ENCODE peak calls at places on chromosomes 7 and 10, in ten cellular contexts. One of them, this sample, is unnamed.

GRCh38 chr10:65708057-65708456 is 1217.8 kb upstream of the LRRTM3 start:
- DNase-seq in nephron progenitor cell: no peak
- DNase-seq in esophagus muscularis mucosa: no peak
- DNase-seq in kidney epithelial cell: no peak
- DNase-seq in RWPE1: no peak
- DNase-seq in IMR-90: no peak
- DNase-seq in WTC11: no peak
- DNase-seq in A549: no peak
- DNase-seq in type B pancreatic cell: no peak
- DNase-seq in BJ: no peak
- DNase-seq in this sample: no peak

GRCh38 chr7:131652934-131653333 is 96.5 kb upstream of the PODXL start:
- DNase-seq in nephron progenitor cell: no peak
- DNase-seq in esophagus muscularis mucosa: no peak
- DNase-seq in kidney epithelial cell: no peak
- DNase-seq in RWPE1: no peak
- DNase-seq in IMR-90: no peak
- DNase-seq in WTC11: no peak
- DNase-seq in A549: no peak
- DNase-seq in type B pancreatic cell: no peak
- DNase-seq in BJ: no peak
- DNase-seq in this sample: no peak

GRCh38 chr7:120981888-120982615 is 6.5 kb upstream of the CPED1 start:
- DNase-seq in nephron progenitor cell: no peak
- DNase-seq in esophagus muscularis mucosa: no peak
- DNase-seq in kidney epithelial cell: no peak
- DNase-seq in RWPE1: no peak
- DNase-seq in IMR-90: peak; percentile 76
- DNase-seq in WTC11: no peak
- DNase-seq in A549: no peak
- DNase-seq in type B pancreatic cell: no peak
- DNase-seq in BJ: no peak
- DNase-seq in this sample: peak; percentile 85

GRCh38 chr7:111392976-111393762 is 169.1 kb downstream of the IMMP2L start:
- DNase-seq in nephron progenitor cell: peak; percentile 5
- DNase-seq in esophagus muscularis mucosa: no peak
- DNase-seq in kidney epithelial cell: no peak
- DNase-seq in RWPE1: no peak
- DNase-seq in IMR-90: peak; percentile 33
- DNase-seq in WTC11: no peak
- DNase-seq in A549: no peak
- DNase-seq in type B pancreatic cell: no peak
- DNase-seq in BJ: no peak
- DNase-seq in this sample: peak; percentile 51

GRCh38 chr7:46682841-46683624 is 762.0 kb upstream of the IGFBP3 start:
- DNase-seq in nephron progenitor cell: no peak
- DNase-seq in esophagus muscularis mucosa: no peak
- DNase-seq in kidney epithelial cell: no peak
- DNase-seq in RWPE1: no peak
- DNase-seq in IMR-90: peak; percentile 3
- DNase-seq in WTC11: no peak
- DNase-seq in A549: no peak
- DNase-seq in type B pancreatic cell: no peak
- DNase-seq in BJ: peak; percentile 59
- DNase-seq in this sample: peak; percentile 42

GRCh38 chr10:129048513-129048912 is 418.5 kb upstream of the MGMT start:
- DNase-seq in nephron progenitor cell: no peak
- DNase-seq in esophagus muscularis mucosa: no peak
- DNase-seq in kidney epithelial cell: peak; percentile 9
- DNase-seq in RWPE1: no peak
- DNase-seq in IMR-90: no peak
- DNase-seq in WTC11: no peak
- DNase-seq in A549: no peak
- DNase-seq in type B pancreatic cell: no peak
- DNase-seq in BJ: no peak
- DNase-seq in this sample: no peak

GRCh38 chr10:90960355-90960814 is 39.5 kb upstream of the ANKRD1 start:
- DNase-seq in nephron progenitor cell: no peak
- DNase-seq in esophagus muscularis mucosa: peak; percentile 68
- DNase-seq in kidney epithelial cell: peak; percentile 59
- DNase-seq in RWPE1: peak; percentile 48
- DNase-seq in IMR-90: peak; percentile 89
- DNase-seq in WTC11: no peak
- DNase-seq in A549: peak; percentile 28
- DNase-seq in type B pancreatic cell: no peak
- DNase-seq in BJ: peak; percentile 77
- DNase-seq in this sample: peak; percentile 99

GRCh38 chr10:21515581-21516269 is 9.8 kb downstream of the SKIDA1 start:
- DNase-seq in nephron progenitor cell: no peak
- DNase-seq in esophagus muscularis mucosa: no peak
- DNase-seq in kidney epithelial cell: no peak
- DNase-seq in RWPE1: no peak
- DNase-seq in IMR-90: no peak
- DNase-seq in WTC11: no peak
- DNase-seq in A549: no peak
- DNase-seq in type B pancreatic cell: no peak
- DNase-seq in BJ: no peak
- DNase-seq in this sample: no peak

GRCh38 chr7:137992738-137993394 is 9.0 kb downstream of the CREB3L2 start:
- DNase-seq in nephron progenitor cell: no peak
- DNase-seq in esophagus muscularis mucosa: no peak
- DNase-seq in kidney epithelial cell: no peak
- DNase-seq in RWPE1: peak; percentile 26
- DNase-seq in IMR-90: peak; percentile 97
- DNase-seq in WTC11: no peak
- DNase-seq in A549: no peak
- DNase-seq in type B pancreatic cell: no peak
- DNase-seq in BJ: peak; percentile 99
- DNase-seq in this sample: peak; percentile 99

GRCh38 chr7:134823400-134823799 is 44.0 kb downstream of the CALD1 start:
- DNase-seq in nephron progenitor cell: no peak
- DNase-seq in esophagus muscularis mucosa: no peak
- DNase-seq in kidney epithelial cell: no peak
- DNase-seq in RWPE1: no peak
- DNase-seq in IMR-90: peak; percentile 92
- DNase-seq in WTC11: no peak
- DNase-seq in A549: no peak
- DNase-seq in type B pancreatic cell: no peak
- DNase-seq in BJ: peak; percentile 61
- DNase-seq in this sample: peak; percentile 66

GRCh38 chr10:77970869-77971803 is 44.6 kb upstream of the DLG5 start:
- DNase-seq in nephron progenitor cell: no peak
- DNase-seq in esophagus muscularis mucosa: peak; percentile 96
- DNase-seq in kidney epithelial cell: no peak
- DNase-seq in RWPE1: peak; percentile 59
- DNase-seq in IMR-90: peak; percentile 98
- DNase-seq in WTC11: no peak
- DNase-seq in A549: peak; percentile 24
- DNase-seq in type B pancreatic cell: no peak
- DNase-seq in BJ: peak; percentile 93
- DNase-seq in this sample: peak; percentile 95

GRCh38 chr7:75740846-75741497 is 2.2 kb upstream of the HIP1 start:
- DNase-seq in nephron progenitor cell: peak; percentile 52
- DNase-seq in esophagus muscularis mucosa: no peak
- DNase-seq in kidney epithelial cell: no peak
- DNase-seq in RWPE1: no peak
- DNase-seq in IMR-90: no peak
- DNase-seq in WTC11: peak; percentile 35
- DNase-seq in A549: no peak
- DNase-seq in type B pancreatic cell: no peak
- DNase-seq in BJ: no peak
- DNase-seq in this sample: no peak

GRCh38 chr7:128263420-128263819 is 22.3 kb downstream of the LEP start:
- DNase-seq in nephron progenitor cell: no peak
- DNase-seq in esophagus muscularis mucosa: no peak
- DNase-seq in kidney epithelial cell: no peak
- DNase-seq in RWPE1: peak; percentile 21
- DNase-seq in IMR-90: no peak
- DNase-seq in WTC11: no peak
- DNase-seq in A549: no peak
- DNase-seq in type B pancreatic cell: no peak
- DNase-seq in BJ: no peak
- DNase-seq in this sample: no peak

GRCh38 chr7:93310346-93310745 is 78.2 kb downstream of the VPS50 start:
- DNase-seq in nephron progenitor cell: no peak
- DNase-seq in esophagus muscularis mucosa: no peak
- DNase-seq in kidney epithelial cell: no peak
- DNase-seq in RWPE1: no peak
- DNase-seq in IMR-90: peak; percentile 50
- DNase-seq in WTC11: no peak
- DNase-seq in A549: no peak
- DNase-seq in type B pancreatic cell: no peak
- DNase-seq in BJ: no peak
- DNase-seq in this sample: peak; percentile 3

GRCh38 chr7:126529833-126530232 is 722.9 kb downstream of the GRM8 start:
- DNase-seq in nephron progenitor cell: no peak
- DNase-seq in esophagus muscularis mucosa: no peak
- DNase-seq in kidney epithelial cell: no peak
- DNase-seq in RWPE1: peak; percentile 8
- DNase-seq in IMR-90: no peak
- DNase-seq in WTC11: no peak
- DNase-seq in A549: no peak
- DNase-seq in type B pancreatic cell: no peak
- DNase-seq in BJ: no peak
- DNase-seq in this sample: no peak

GRCh38 chr7:8133188-8133848 is 128.6 kb downstream of the ICA1 start:
- DNase-seq in nephron progenitor cell: no peak
- DNase-seq in esophagus muscularis mucosa: no peak
- DNase-seq in kidney epithelial cell: peak; percentile 56
- DNase-seq in RWPE1: no peak
- DNase-seq in IMR-90: no peak
- DNase-seq in WTC11: no peak
- DNase-seq in A549: no peak
- DNase-seq in type B pancreatic cell: no peak
- DNase-seq in BJ: no peak
- DNase-seq in this sample: no peak

GRCh38 chr7:8129323-8129659 is 132.7 kb downstream of the ICA1 start:
- DNase-seq in nephron progenitor cell: no peak
- DNase-seq in esophagus muscularis mucosa: no peak
- DNase-seq in kidney epithelial cell: no peak
- DNase-seq in RWPE1: no peak
- DNase-seq in IMR-90: no peak
- DNase-seq in WTC11: no peak
- DNase-seq in A549: no peak
- DNase-seq in type B pancreatic cell: no peak
- DNase-seq in BJ: no peak
- DNase-seq in this sample: no peak

GRCh38 chr7:8130663-8131062 is 131.3 kb downstream of the ICA1 start:
- DNase-seq in nephron progenitor cell: no peak
- DNase-seq in esophagus muscularis mucosa: no peak
- DNase-seq in kidney epithelial cell: no peak
- DNase-seq in RWPE1: no peak
- DNase-seq in IMR-90: no peak
- DNase-seq in WTC11: no peak
- DNase-seq in A549: no peak
- DNase-seq in type B pancreatic cell: no peak
- DNase-seq in BJ: no peak
- DNase-seq in this sample: no peak

GRCh38 chr7:8133955-8134733 is 127.8 kb downstream of the ICA1 start:
- DNase-seq in nephron progenitor cell: no peak
- DNase-seq in esophagus muscularis mucosa: no peak
- DNase-seq in kidney epithelial cell: peak; percentile 91
- DNase-seq in RWPE1: no peak
- DNase-seq in IMR-90: no peak
- DNase-seq in WTC11: no peak
- DNase-seq in A549: no peak
- DNase-seq in type B pancreatic cell: no peak
- DNase-seq in BJ: no peak
- DNase-seq in this sample: no peak

GRCh38 chr7:8131694-8132605 is 130.0 kb downstream of the ICA1 start:
- DNase-seq in nephron progenitor cell: no peak
- DNase-seq in esophagus muscularis mucosa: no peak
- DNase-seq in kidney epithelial cell: no peak
- DNase-seq in RWPE1: no peak
- DNase-seq in IMR-90: no peak
- DNase-seq in WTC11: no peak
- DNase-seq in A549: no peak
- DNase-seq in type B pancreatic cell: no peak
- DNase-seq in BJ: no peak
- DNase-seq in this sample: no peak
- TF ChIP-seq CTCF in nephron progenitor cell: no peak
- TF ChIP-seq CTCF in esophagus muscularis mucosa: no peak
- TF ChIP-seq CTCF in kidney epithelial cell: no peak
- TF ChIP-seq CTCF in RWPE1: no peak
- TF ChIP-seq CTCF in IMR-90: no peak
- TF ChIP-seq CTCF in WTC11: no peak
- TF ChIP-seq CTCF in A549: no peak
- TF ChIP-seq CTCF in type B pancreatic cell: no peak
- TF ChIP-seq CTCF in BJ: no peak
- TF ChIP-seq CTCF in this sample: no peak

GRCh38 chr7:100053201-100053600 is 3.6 kb downstream of the ZSCAN21 start:
- DNase-seq in nephron progenitor cell: no peak
- DNase-seq in esophagus muscularis mucosa: no peak
- DNase-seq in kidney epithelial cell: no peak
- DNase-seq in RWPE1: peak; percentile 78
- DNase-seq in IMR-90: peak; percentile 86
- DNase-seq in WTC11: no peak
- DNase-seq in A549: peak; percentile 64
- DNase-seq in type B pancreatic cell: no peak
- DNase-seq in BJ: no peak
- DNase-seq in this sample: peak; percentile 86
- TF ChIP-seq CTCF in nephron progenitor cell: no peak
- TF ChIP-seq CTCF in esophagus muscularis mucosa: peak; percentile 14
- TF ChIP-seq CTCF in kidney epithelial cell: no peak
- TF ChIP-seq CTCF in RWPE1: no peak
- TF ChIP-seq CTCF in IMR-90: peak; percentile 58
- TF ChIP-seq CTCF in WTC11: no peak
- TF ChIP-seq CTCF in A549: peak; percentile 45
- TF ChIP-seq CTCF in type B pancreatic cell: peak; percentile 53
- TF ChIP-seq CTCF in BJ: no peak
- TF ChIP-seq CTCF in this sample: peak; percentile 17

DNA sequence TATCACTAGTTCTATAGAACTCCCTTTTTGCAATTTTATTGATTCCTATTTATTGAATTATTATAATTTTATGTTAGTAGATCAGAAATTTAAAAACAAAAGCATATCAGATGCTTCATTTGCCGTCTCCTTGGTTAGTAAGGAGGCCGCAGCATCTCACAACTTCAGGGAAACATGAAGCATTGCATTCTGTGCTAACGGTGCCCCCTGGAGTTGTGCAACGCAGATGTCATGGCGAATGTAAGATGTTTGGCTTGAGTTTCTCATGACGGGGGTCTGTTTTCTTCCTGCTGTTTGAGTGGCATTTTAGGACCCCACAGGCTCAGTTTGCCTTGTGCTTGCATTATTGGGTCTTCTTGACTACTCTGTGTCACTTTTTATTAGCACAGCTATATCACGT is 124.8 kb downstream of the CNNM2 start:
- DNase-seq in nephron progenitor cell: no peak
- DNase-seq in esophagus muscularis mucosa: no peak
- DNase-seq in kidney epithelial cell: no peak
- DNase-seq in RWPE1: no peak
- DNase-seq in IMR-90: no peak
- DNase-seq in WTC11: peak; percentile 30
- DNase-seq in A549: no peak
- DNase-seq in type B pancreatic cell: no peak
- DNase-seq in BJ: no peak
- DNase-seq in this sample: no peak
- TF ChIP-seq CTCF in nephron progenitor cell: no peak
- TF ChIP-seq CTCF in esophagus muscularis mucosa: no peak
- TF ChIP-seq CTCF in kidney epithelial cell: no peak
- TF ChIP-seq CTCF in RWPE1: no peak
- TF ChIP-seq CTCF in IMR-90: no peak
- TF ChIP-seq CTCF in WTC11: no peak
- TF ChIP-seq CTCF in A549: peak; percentile 10
- TF ChIP-seq CTCF in type B pancreatic cell: peak; percentile 42
- TF ChIP-seq CTCF in BJ: no peak
- TF ChIP-seq CTCF in this sample: no peak

GRCh38 chr10:28686835-28687682 is 9.7 kb downstream of the BAMBI start:
- DNase-seq in nephron progenitor cell: no peak
- DNase-seq in esophagus muscularis mucosa: no peak
- DNase-seq in kidney epithelial cell: no peak
- DNase-seq in RWPE1: no peak
- DNase-seq in IMR-90: peak; percentile 27
- DNase-seq in WTC11: no peak
- DNase-seq in A549: no peak
- DNase-seq in type B pancreatic cell: no peak
- DNase-seq in BJ: no peak
- DNase-seq in this sample: no peak
- TF ChIP-seq CTCF in nephron progenitor cell: no peak
- TF ChIP-seq CTCF in esophagus muscularis mucosa: no peak
- TF ChIP-seq CTCF in kidney epithelial cell: no peak
- TF ChIP-seq CTCF in RWPE1: no peak
- TF ChIP-seq CTCF in IMR-90: no peak
- TF ChIP-seq CTCF in WTC11: no peak
- TF ChIP-seq CTCF in A549: no peak
- TF ChIP-seq CTCF in type B pancreatic cell: no peak
- TF ChIP-seq CTCF in BJ: no peak
- TF ChIP-seq CTCF in this sample: no peak